ENCODE peak calls at places on chromosomes 13 and 19, in eight cellular contexts. M, E, T, D, K, Z, Q and X are unnamed samples.

GRCh38 chr19:54186934-54187381 is 2.4 kb downstream of the MBOAT7 start:
- DNase-seq in Q (no peak), M (no peak), E (no peak), K (no peak), D (peak), Z (no peak), T (no peak), X (no peak)

GRCh38 chr13:42001580-42001979 is 40.7 kb upstream of the VWA8 start:
- DNase-seq in E (no peak), M (no peak), Z (peak), D (no peak), K (peak), T (no peak), Q (no peak), X (peak)

GRCh38 chr19:10593820-10594637 is 6.9 kb upstream of the AP1M2 start:
- DNase-seq in M (no peak), K (no peak), D (peak), E (peak), Z (no peak), T (no peak), Q (no peak), X (no peak)

GRCh38 chr19:35063940-35064818 is 22.7 kb downstream of the HPN start:
- DNase-seq in D (no peak), T (no peak), Z (peak), K (peak), M (peak), Q (no peak), E (no peak), X (peak)

GRCh38 chr13:22040810-22041364 is 370.0 kb downstream of the FGF9 start:
- DNase-seq in Q (no peak), D (no peak), Z (no peak), K (no peak), T (no peak), M (no peak), E (no peak), X (no peak)

GRCh38 chr19:20923077-20923871 is at the start of gene ZNF85:
- DNase-seq in Z (peak), E (peak), Q (peak), K (peak), M (no peak), D (peak), T (peak), X (peak)

GRCh38 chr19:49336482-49337266 is 1.5 kb downstream of the CD37 start:
- DNase-seq in D (no peak), T (no peak), Q (no peak), K (no peak), Z (no peak), E (no peak), M (no peak), X (no peak)

GRCh38 chr13:26186995-26187394 is 35.1 kb downstream of the RNF6 start:
- DNase-seq in T (no peak), Z (no peak), D (peak), Q (no peak), E (no peak), M (no peak), K (no peak), X (no peak)

GRCh38 chr13:71021810-71022422 is 845.1 kb downstream of the DACH1 start:
- DNase-seq in D (no peak), T (no peak), M (no peak), K (no peak), Q (no peak), Z (no peak), E (no peak), X (no peak)

GRCh38 chr13:49082653-49083536 is 107.2 kb downstream of the FNDC3A start:
- DNase-seq in D (no peak), M (no peak), E (no peak), Z (peak), T (no peak), K (peak), Q (no peak), X (no peak)

GRCh38 chr19:17794731-17795494 is at the start of gene B3GNT3:
- DNase-seq in K (no peak), D (peak), T (no peak), E (no peak), Q (no peak), M (no peak), Z (no peak), X (no peak)

GRCh38 chr19:57141699-57142098 is 3.3 kb downstream of the ZIM3 start:
- DNase-seq in E (no peak), Z (no peak), M (no peak), Q (no peak), T (no peak), K (no peak), D (no peak), X (no peak)

GRCh38 chr19:39765091-39766076 is 13.3 kb upstream of the LEUTX start:
- DNase-seq in M (peak), T (no peak), D (peak), E (no peak), K (no peak), Z (peak), Q (no peak), X (peak)

GRCh38 chr19:6161271-6161850 is 25.9 kb downstream of the ACSBG2 start:
- DNase-seq in M (no peak), T (no peak), Q (no peak), Z (no peak), D (peak), E (peak), K (no peak), X (no peak)

GRCh38 chr13:100980171-100980570 is 305.6 kb upstream of the TMTC4 start:
- DNase-seq in Z (no peak), T (no peak), K (no peak), M (no peak), E (no peak), Q (no peak), D (no peak), X (no peak)

GRCh38 chr13:80529734-80530133 is 188.8 kb upstream of the SPRY2 start:
- DNase-seq in M (no peak), E (no peak), T (no peak), D (no peak), K (no peak), Q (no peak), Z (peak), X (no peak)

GRCh38 chr19:8811315-8812172 is 20.6 kb downstream of the ZNF558 start:
- DNase-seq in T (no peak), M (no peak), D (no peak), Z (peak), E (no peak), Q (no peak), K (no peak), X (no peak)